ENCODE peak calls at places on chromosomes 6 and 20, in seven cellular contexts. G is K562, I is SK-N-SH, F is upper lobe of left lung, R is tibial nerve, A is stomach, L is ovary. J is an unnamed sample. For H3K4me1, the result is how much of the 10 kb centered on the place peaks cover.

GRCh38 chr20:63394069-63394468 is 32.9 kb upstream of the CHRNA4 start:
- DNase-seq in F (peak), I (no peak), G (no peak), L (no peak), R (no peak), A (no peak), J (no peak)

GRCh38 chr20:58702859-58703648 is 10.5 kb downstream of the NPEPL1 start:
- DNase-seq in R (no peak), G (peak), L (peak), A (no peak), F (no peak), I (no peak), J (peak)

GRCh38 chr6:146595981-146596731 is 2.6 kb upstream of the ADGB start:
- DNase-seq in F (no peak), A (no peak), G (no peak), R (no peak), L (no peak), I (no peak), J (no peak)

GRCh38 chr6:25286891-25287290 is 7.7 kb downstream of the CARMIL1 start:
- DNase-seq in I (no peak), R (no peak), G (no peak), A (no peak), L (no peak), F (no peak), J (no peak)

GRCh38 chr20:6636209-6637159 is 131.0 kb upstream of the BMP2 start:
- DNase-seq in R (peak), F (no peak), G (no peak), I (peak), L (no peak), A (no peak), J (no peak)

GRCh38 chr6:52587001-52587400 is 10.1 kb upstream of the TRAM2 start:
- DNase-seq in L (no peak), G (no peak), I (no peak), A (no peak), R (no peak), F (no peak), J (no peak)

GRCh38 chr6:99868074-99868702 is 125.8 kb downstream of the MCHR2 start:
- DNase-seq in L (peak), I (peak), R (peak), F (no peak), A (peak), G (peak), J (peak)

GRCh38 chr20:719068-719467 is 43.5 kb upstream of the SCRT2 start:
- DNase-seq in A (no peak), G (no peak), L (no peak), R (no peak), F (no peak), I (no peak), J (no peak)

GRCh38 chr6:132598473-132598872 is 8.9 kb upstream of the TAAR5 start:
- DNase-seq in I (peak), G (peak), F (no peak), L (no peak), A (no peak), R (no peak), J (no peak)

GRCh38 chr6:129098061-129098553 is 215.2 kb downstream of the LAMA2 start:
- DNase-seq in L (no peak), F (no peak), R (no peak), G (no peak), A (no peak), I (no peak), J (no peak)

GRCh38 chr6:107488174-107488874 is 1.6 kb upstream of the SOBP start:
- DNase-seq in G (no peak), I (peak), R (no peak), A (no peak), L (peak), F (peak), J (no peak)

GRCh38 chr6:8686077-8686476 is 250.7 kb upstream of the SLC35B3 start:
- DNase-seq in G (no peak), F (no peak), A (no peak), L (no peak), I (no peak), R (no peak), J (no peak)

GRCh38 chr6:126696921-126697693 is 357.2 kb downstream of the CENPW start:
- DNase-seq in G (no peak), L (no peak), I (peak), F (no peak), A (no peak), R (no peak), J (no peak)

GRCh38 chr6:24797596-24798216 is 1.0 kb downstream of the ARMH2 start:
- DNase-seq in R (no peak), F (no peak), I (no peak), L (no peak), A (no peak), G (no peak), J (no peak)

GRCh38 chr20:60254901-60255411 is 296.7 kb downstream of the CDH26 start:
- DNase-seq in G (no peak), I (peak), L (no peak), R (peak), A (no peak), F (no peak), J (no peak)

GRCh38 chr6:52634211-52634610 is 36.7 kb upstream of the TMEM14A start:
- DNase-seq in A (no peak), I (no peak), R (no peak), G (no peak), L (no peak), F (no peak), J (no peak)

GRCh38 chr6:100176321-100176950 is 182.4 kb upstream of the MCHR2 start:
- DNase-seq in I (no peak), L (no peak), F (no peak), R (peak), G (no peak), A (no peak), J (no peak)

GRCh38 chr6:48766349-48766748 is 655.4 kb upstream of the PTCHD4 start:
- DNase-seq in A (no peak), L (no peak), R (no peak), I (no peak), G (no peak), F (no peak), J (no peak)

GRCh38 chr6:48765352-48765961 is 654.5 kb upstream of the PTCHD4 start:
- DNase-seq in G (no peak), L (no peak), F (no peak), I (peak), A (peak), R (no peak), J (no peak)

GRCh38 chr6:48764261-48764660 is 653.3 kb upstream of the PTCHD4 start:
- DNase-seq in A (no peak), L (no peak), I (no peak), R (no peak), G (no peak), F (no peak), J (no peak)
- H3K27ac ChIP-seq in A (no peak), L (no peak), I (no peak), R (no peak), G (no peak), F (no peak), J (no peak)

DNA sequence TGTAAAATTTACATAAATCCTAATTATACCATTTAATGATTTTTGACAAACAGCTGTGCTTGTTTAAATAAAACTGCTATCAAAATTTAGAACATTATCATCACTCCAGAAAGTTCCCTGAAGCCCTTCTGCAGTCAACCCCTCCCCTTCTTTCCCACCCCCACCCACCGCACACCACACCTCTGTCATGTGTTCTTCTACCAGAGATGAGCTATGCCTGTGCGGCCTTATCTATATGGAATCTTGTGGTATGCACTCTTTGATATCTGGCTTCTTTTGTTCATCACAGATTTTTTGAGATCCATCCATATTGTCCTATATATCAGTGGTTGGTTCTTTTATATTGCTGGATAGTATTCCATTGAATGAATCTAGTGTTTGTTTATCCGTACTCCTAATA is 7.2 kb downstream of the MYLIP start:
- DNase-seq in F (no peak), I (no peak), L (no peak), G (peak), R (no peak), A (no peak), J (no peak)
- H3K4me1 ChIP-seq in F (half or more), I (half or more), L (under half), G (under half), R (half or more), A (half or more), J (half or more)

DNA sequence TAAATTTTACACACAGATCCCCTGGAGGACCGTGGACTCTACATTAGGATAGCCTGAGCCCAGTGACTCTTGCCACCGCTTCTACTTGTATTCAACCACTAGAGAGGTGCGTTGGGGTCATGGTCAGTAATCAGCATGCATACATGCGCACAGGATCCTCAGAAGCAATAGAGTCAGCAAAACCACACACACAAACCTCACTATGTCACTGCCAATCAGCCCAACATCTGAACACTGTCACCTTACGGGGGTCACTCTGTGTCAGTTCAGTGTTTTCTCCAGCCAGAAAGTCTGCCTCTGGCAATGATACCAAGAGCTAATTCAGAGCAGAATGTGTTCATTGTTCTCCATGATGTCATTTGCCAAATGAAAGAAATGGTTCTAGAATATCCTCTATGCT is 225.3 kb downstream of the KHDC1L start:
- DNase-seq in A (no peak), F (no peak), I (no peak), G (no peak), L (no peak), R (no peak), J (no peak)
- TF ChIP-seq EP300 in A (no peak), F (no peak), I (no peak), G (no peak), L (no peak), R (no peak), J (no peak)

GRCh38 chr20:47972916-47973309 is 187.6 kb upstream of the SULF2 start:
- DNase-seq in G (no peak), F (no peak), I (no peak), A (no peak), R (no peak), L (no peak), J (no peak)
- H3K27ac ChIP-seq in G (no peak), F (no peak), I (no peak), A (no peak), R (no peak), L (no peak), J (no peak)